ENCODE peak calls at places on chromosomes 3 and 15, in five cellular contexts. One of them, this sample, is unnamed.

GRCh38 chr3:169864270-169864669 is 5.5 kb downstream of the LRRC31 start:
- DNase-seq in NCI-H1436: no peak
- DNase-seq in cardiac muscle cell: no peak
- DNase-seq in activated CD8-positive, alpha-beta memory T cell treated with anti-CD3 and anti-CD28 coated beads, Interleukin-2, amount 50 U/mL, for 48 hours: no peak
- DNase-seq in erythroblast: no peak
- DNase-seq in this sample: no peak

GRCh38 chr3:138465451-138465850 is 31.0 kb downstream of the ESYT3 start:
- DNase-seq in activated CD8-positive, alpha-beta memory T cell treated with anti-CD3 and anti-CD28 coated beads, Interleukin-2, amount 50 U/mL, for 48 hours: no peak
- DNase-seq in cardiac muscle cell: no peak
- DNase-seq in erythroblast: no peak
- DNase-seq in NCI-H1436: no peak
- DNase-seq in this sample: no peak

GRCh38 chr3:63400259-63400860 is 122.3 kb downstream of the SYNPR start:
- DNase-seq in NCI-H1436: no peak
- DNase-seq in activated CD8-positive, alpha-beta memory T cell treated with anti-CD3 and anti-CD28 coated beads, Interleukin-2, amount 50 U/mL, for 48 hours: no peak
- DNase-seq in erythroblast: no peak
- DNase-seq in cardiac muscle cell: peak
- DNase-seq in this sample: no peak

GRCh38 chr3:32432711-32433530 is 41.3 kb downstream of the CMTM7 start:
- DNase-seq in erythroblast: no peak
- DNase-seq in NCI-H1436: no peak
- DNase-seq in cardiac muscle cell: peak
- DNase-seq in activated CD8-positive, alpha-beta memory T cell treated with anti-CD3 and anti-CD28 coated beads, Interleukin-2, amount 50 U/mL, for 48 hours: no peak
- DNase-seq in this sample: no peak

GRCh38 chr3:64152100-64152499 is 73.2 kb downstream of the PRICKLE2 start:
- DNase-seq in activated CD8-positive, alpha-beta memory T cell treated with anti-CD3 and anti-CD28 coated beads, Interleukin-2, amount 50 U/mL, for 48 hours: no peak
- DNase-seq in NCI-H1436: no peak
- DNase-seq in cardiac muscle cell: peak
- DNase-seq in erythroblast: no peak
- DNase-seq in this sample: peak

GRCh38 chr3:48402281-48402732 is 27.6 kb downstream of the PLXNB1 start:
- DNase-seq in activated CD8-positive, alpha-beta memory T cell treated with anti-CD3 and anti-CD28 coated beads, Interleukin-2, amount 50 U/mL, for 48 hours: peak
- DNase-seq in cardiac muscle cell: peak
- DNase-seq in NCI-H1436: no peak
- DNase-seq in erythroblast: no peak
- DNase-seq in this sample: peak

GRCh38 chr3:119779731-119780383 is 2.0 kb upstream of the NR1I2 start:
- DNase-seq in activated CD8-positive, alpha-beta memory T cell treated with anti-CD3 and anti-CD28 coated beads, Interleukin-2, amount 50 U/mL, for 48 hours: no peak
- DNase-seq in erythroblast: peak
- DNase-seq in NCI-H1436: no peak
- DNase-seq in cardiac muscle cell: no peak
- DNase-seq in this sample: no peak

GRCh38 chr15:57048930-57049550 is 130.6 kb downstream of the TCF12 start:
- DNase-seq in cardiac muscle cell: no peak
- DNase-seq in activated CD8-positive, alpha-beta memory T cell treated with anti-CD3 and anti-CD28 coated beads, Interleukin-2, amount 50 U/mL, for 48 hours: no peak
- DNase-seq in NCI-H1436: no peak
- DNase-seq in erythroblast: no peak
- DNase-seq in this sample: no peak

GRCh38 chr3:134807189-134807588 is 12.1 kb downstream of the EPHB1 start:
- DNase-seq in cardiac muscle cell: no peak
- DNase-seq in erythroblast: no peak
- DNase-seq in NCI-H1436: no peak
- DNase-seq in activated CD8-positive, alpha-beta memory T cell treated with anti-CD3 and anti-CD28 coated beads, Interleukin-2, amount 50 U/mL, for 48 hours: no peak
- DNase-seq in this sample: no peak

GRCh38 chr3:99172736-99173657 is 271.5 kb upstream of the DCBLD2 start:
- DNase-seq in cardiac muscle cell: peak
- DNase-seq in erythroblast: peak
- DNase-seq in activated CD8-positive, alpha-beta memory T cell treated with anti-CD3 and anti-CD28 coated beads, Interleukin-2, amount 50 U/mL, for 48 hours: no peak
- DNase-seq in NCI-H1436: peak
- DNase-seq in this sample: no peak

GRCh38 chr3:194089357-194090177 is 46.4 kb upstream of the HES1 start:
- DNase-seq in activated CD8-positive, alpha-beta memory T cell treated with anti-CD3 and anti-CD28 coated beads, Interleukin-2, amount 50 U/mL, for 48 hours: no peak
- DNase-seq in erythroblast: peak
- DNase-seq in NCI-H1436: peak
- DNase-seq in cardiac muscle cell: peak
- DNase-seq in this sample: peak

GRCh38 chr3:197002701-197003454 is 26.7 kb downstream of the MELTF start:
- DNase-seq in erythroblast: peak
- DNase-seq in NCI-H1436: peak
- DNase-seq in activated CD8-positive, alpha-beta memory T cell treated with anti-CD3 and anti-CD28 coated beads, Interleukin-2, amount 50 U/mL, for 48 hours: peak
- DNase-seq in cardiac muscle cell: peak
- DNase-seq in this sample: peak

GRCh38 chr15:78203346-78204225 is 30.8 kb downstream of the ACSBG1 start:
- DNase-seq in erythroblast: no peak
- DNase-seq in NCI-H1436: no peak
- DNase-seq in cardiac muscle cell: no peak
- DNase-seq in activated CD8-positive, alpha-beta memory T cell treated with anti-CD3 and anti-CD28 coated beads, Interleukin-2, amount 50 U/mL, for 48 hours: no peak
- DNase-seq in this sample: no peak

GRCh38 chr3:196988241-196989029 is 19.8 kb upstream of the PIGZ start:
- DNase-seq in cardiac muscle cell: no peak
- DNase-seq in activated CD8-positive, alpha-beta memory T cell treated with anti-CD3 and anti-CD28 coated beads, Interleukin-2, amount 50 U/mL, for 48 hours: no peak
- DNase-seq in NCI-H1436: peak
- DNase-seq in erythroblast: peak
- DNase-seq in this sample: no peak

GRCh38 chr3:70000563-70001081 is 1.1 kb downstream of the SAMMSON start:
- DNase-seq in NCI-H1436: no peak
- DNase-seq in erythroblast: no peak
- DNase-seq in cardiac muscle cell: peak
- DNase-seq in activated CD8-positive, alpha-beta memory T cell treated with anti-CD3 and anti-CD28 coated beads, Interleukin-2, amount 50 U/mL, for 48 hours: no peak
- DNase-seq in this sample: no peak

GRCh38 chr3:49930922-49931321 is 1.3 kb upstream of the MON1A start:
- DNase-seq in activated CD8-positive, alpha-beta memory T cell treated with anti-CD3 and anti-CD28 coated beads, Interleukin-2, amount 50 U/mL, for 48 hours: no peak
- DNase-seq in cardiac muscle cell: no peak
- DNase-seq in erythroblast: no peak
- DNase-seq in NCI-H1436: peak
- DNase-seq in this sample: no peak

GRCh38 chr3:109563149-109563548 is 225.8 kb upstream of the DPPA4 start:
- DNase-seq in NCI-H1436: no peak
- DNase-seq in cardiac muscle cell: no peak
- DNase-seq in activated CD8-positive, alpha-beta memory T cell treated with anti-CD3 and anti-CD28 coated beads, Interleukin-2, amount 50 U/mL, for 48 hours: no peak
- DNase-seq in erythroblast: no peak
- DNase-seq in this sample: no peak

GRCh38 chr3:55702822-55703221 is 215.7 kb upstream of the WNT5A start:
- DNase-seq in erythroblast: no peak
- DNase-seq in cardiac muscle cell: no peak
- DNase-seq in NCI-H1436: no peak
- DNase-seq in activated CD8-positive, alpha-beta memory T cell treated with anti-CD3 and anti-CD28 coated beads, Interleukin-2, amount 50 U/mL, for 48 hours: no peak
- DNase-seq in this sample: no peak

GRCh38 chr3:9379327-9379726 is 16.5 kb downstream of the THUMPD3 start:
- DNase-seq in erythroblast: no peak
- DNase-seq in cardiac muscle cell: no peak
- DNase-seq in activated CD8-positive, alpha-beta memory T cell treated with anti-CD3 and anti-CD28 coated beads, Interleukin-2, amount 50 U/mL, for 48 hours: no peak
- DNase-seq in NCI-H1436: no peak
- DNase-seq in this sample: no peak

GRCh38 chr15:43250785-43251184 is 15.9 kb downstream of the TGM5 start:
- DNase-seq in cardiac muscle cell: no peak
- DNase-seq in activated CD8-positive, alpha-beta memory T cell treated with anti-CD3 and anti-CD28 coated beads, Interleukin-2, amount 50 U/mL, for 48 hours: no peak
- DNase-seq in erythroblast: no peak
- DNase-seq in NCI-H1436: no peak
- DNase-seq in this sample: no peak

GRCh38 chr3:31092748-31093607 is 198.5 kb upstream of the GADL1 start:
- DNase-seq in activated CD8-positive, alpha-beta memory T cell treated with anti-CD3 and anti-CD28 coated beads, Interleukin-2, amount 50 U/mL, for 48 hours: no peak
- DNase-seq in NCI-H1436: no peak
- DNase-seq in erythroblast: no peak
- DNase-seq in cardiac muscle cell: peak
- DNase-seq in this sample: no peak

GRCh38 chr3:189404797-189405484 is 226.2 kb upstream of the TP63 start:
- DNase-seq in activated CD8-positive, alpha-beta memory T cell treated with anti-CD3 and anti-CD28 coated beads, Interleukin-2, amount 50 U/mL, for 48 hours: no peak
- DNase-seq in NCI-H1436: no peak
- DNase-seq in erythroblast: no peak
- DNase-seq in cardiac muscle cell: no peak
- DNase-seq in this sample: no peak

GRCh38 chr15:85618956-85619491 is 175.7 kb downstream of the KLHL25 start:
- DNase-seq in activated CD8-positive, alpha-beta memory T cell treated with anti-CD3 and anti-CD28 coated beads, Interleukin-2, amount 50 U/mL, for 48 hours: peak
- DNase-seq in NCI-H1436: no peak
- DNase-seq in erythroblast: no peak
- DNase-seq in cardiac muscle cell: peak
- DNase-seq in this sample: peak

GRCh38 chr3:49734752-49735151 is 11.0 kb upstream of the GMPPB start:
- DNase-seq in NCI-H1436: no peak
- DNase-seq in erythroblast: no peak
- DNase-seq in activated CD8-positive, alpha-beta memory T cell treated with anti-CD3 and anti-CD28 coated beads, Interleukin-2, amount 50 U/mL, for 48 hours: no peak
- DNase-seq in cardiac muscle cell: no peak
- DNase-seq in this sample: no peak

GRCh38 chr3:53709856-53710674 is 136.2 kb downstream of the CHDH start:
- DNase-seq in erythroblast: peak
- DNase-seq in NCI-H1436: peak
- DNase-seq in cardiac muscle cell: peak
- DNase-seq in activated CD8-positive, alpha-beta memory T cell treated with anti-CD3 and anti-CD28 coated beads, Interleukin-2, amount 50 U/mL, for 48 hours: peak
- DNase-seq in this sample: peak

GRCh38 chr3:113495035-113495434 is 19.9 kb downstream of the SPICE1 start:
- DNase-seq in activated CD8-positive, alpha-beta memory T cell treated with anti-CD3 and anti-CD28 coated beads, Interleukin-2, amount 50 U/mL, for 48 hours: no peak
- DNase-seq in NCI-H1436: no peak
- DNase-seq in cardiac muscle cell: peak
- DNase-seq in erythroblast: peak
- DNase-seq in this sample: no peak

GRCh38 chr3:128009952-128010846 is 42.0 kb upstream of the SEC61A1 start:
- DNase-seq in NCI-H1436: no peak
- DNase-seq in erythroblast: peak
- DNase-seq in activated CD8-positive, alpha-beta memory T cell treated with anti-CD3 and anti-CD28 coated beads, Interleukin-2, amount 50 U/mL, for 48 hours: no peak
- DNase-seq in cardiac muscle cell: peak
- DNase-seq in this sample: no peak

GRCh38 chr15:101193063-101193712 is 58.7 kb downstream of the CHSY1 start:
- DNase-seq in erythroblast: no peak
- DNase-seq in NCI-H1436: no peak
- DNase-seq in cardiac muscle cell: no peak
- DNase-seq in activated CD8-positive, alpha-beta memory T cell treated with anti-CD3 and anti-CD28 coated beads, Interleukin-2, amount 50 U/mL, for 48 hours: no peak
- DNase-seq in this sample: peak

GRCh38 chr15:45670061-45670460 is 35.2 kb downstream of the SQOR start:
- DNase-seq in NCI-H1436: no peak
- DNase-seq in activated CD8-positive, alpha-beta memory T cell treated with anti-CD3 and anti-CD28 coated beads, Interleukin-2, amount 50 U/mL, for 48 hours: no peak
- DNase-seq in cardiac muscle cell: peak
- DNase-seq in erythroblast: no peak
- DNase-seq in this sample: no peak

GRCh38 chr3:187773963-187774789 is 28.9 kb upstream of the BCL6 start:
- DNase-seq in NCI-H1436: no peak
- DNase-seq in erythroblast: no peak
- DNase-seq in activated CD8-positive, alpha-beta memory T cell treated with anti-CD3 and anti-CD28 coated beads, Interleukin-2, amount 50 U/mL, for 48 hours: no peak
- DNase-seq in cardiac muscle cell: no peak
- DNase-seq in this sample: no peak

GRCh38 chr3:100316656-100317069 is 17.9 kb upstream of the NIT2 start:
- DNase-seq in NCI-H1436: peak
- DNase-seq in activated CD8-positive, alpha-beta memory T cell treated with anti-CD3 and anti-CD28 coated beads, Interleukin-2, amount 50 U/mL, for 48 hours: no peak
- DNase-seq in erythroblast: peak
- DNase-seq in cardiac muscle cell: peak
- DNase-seq in this sample: peak

GRCh38 chr15:74240002-74240568 is 4.0 kb downstream of the CCDC33 start:
- DNase-seq in NCI-H1436: peak
- DNase-seq in activated CD8-positive, alpha-beta memory T cell treated with anti-CD3 and anti-CD28 coated beads, Interleukin-2, amount 50 U/mL, for 48 hours: no peak
- DNase-seq in cardiac muscle cell: peak
- DNase-seq in erythroblast: no peak
- DNase-seq in this sample: peak